ENCODE peak calls at places on chromosomes 16 and 17, in eight cellular contexts. O, G, N, L, Z, M, C and J are unnamed samples.
A peak's percentile ranks its signal among the peaks of the same experiment; 100 is the strongest.

GRCh38 chr17:38604479-38605229 is 1.1 kb downstream of the SRCIN1 start:
- DNase-seq in O (no peak), G (no peak), N (no peak), L (no peak), Z (no peak), M (no peak), C (no peak), J (no peak)

GRCh38 chr17:1752425-1752941 is 9.4 kb upstream of the SERPINF1 start:
- DNase-seq in O (no peak), G (no peak), N (no peak), L (no peak), Z (no peak), M (no peak), C (no peak), J (no peak)

GRCh38 chr17:14737984-14738651 is 437.2 kb downstream of the HS3ST3B1 start:
- DNase-seq in O (peak; percentile 87), G (no peak), N (peak; percentile 43), L (peak; percentile 71), Z (peak; percentile 99), M (peak; percentile 96), C (no peak), J (no peak)

GRCh38 chr17:67258836-67259468 is 14.0 kb upstream of the HELZ start:
- DNase-seq in O (peak; percentile 65), G (no peak), N (no peak), L (no peak), Z (no peak), M (no peak), C (no peak), J (no peak)

GRCh38 chr17:45688820-45689219 is 95.3 kb upstream of the CRHR1 start:
- DNase-seq in O (no peak), G (no peak), N (no peak), L (no peak), Z (no peak), M (no peak), C (no peak), J (no peak)

GRCh38 chr17:36525113-36525512 is 9.6 kb downstream of the MYO19 start:
- DNase-seq in O (no peak), G (no peak), N (no peak), L (no peak), Z (no peak), M (no peak), C (no peak), J (no peak)

GRCh38 chr16:31693733-31694132 is 166.0 kb downstream of the AHSP start:
- DNase-seq in O (no peak), G (no peak), N (no peak), L (no peak), Z (no peak), M (no peak), C (no peak), J (no peak)

GRCh38 chr17:58047751-58048150 is 35.5 kb upstream of the DYNLL2 start:
- DNase-seq in O (no peak), G (no peak), N (no peak), L (no peak), Z (peak; percentile 70), M (no peak), C (no peak), J (no peak)

GRCh38 chr17:38605852-38606645 is at the start of gene SRCIN1:
- DNase-seq in O (peak; percentile 72), G (peak; percentile 34), N (no peak), L (no peak), Z (no peak), M (no peak), C (peak; percentile 72), J (no peak)

GRCh38 chr16:88939814-88940195 is 37.2 kb downstream of the CBFA2T3 start:
- DNase-seq in O (no peak), G (no peak), N (no peak), L (no peak), Z (no peak), M (no peak), C (no peak), J (no peak)

GRCh38 chr16:78096386-78096785 is 3.1 kb upstream of the WWOX start:
- DNase-seq in O (no peak), G (no peak), N (no peak), L (no peak), Z (no peak), M (no peak), C (no peak), J (no peak)

GRCh38 chr17:951388-952132 is 28.0 kb downstream of the NXN start:
- DNase-seq in O (peak; percentile 69), G (peak; percentile 81), N (no peak), L (no peak), Z (peak; percentile 93), M (peak; percentile 58), C (no peak), J (no peak)

GRCh38 chr17:82080048-82080788 is 14.6 kb upstream of the DUS1L start:
- DNase-seq in O (no peak), G (no peak), N (no peak), L (no peak), Z (no peak), M (no peak), C (no peak), J (no peak)

GRCh38 chr16:4505356-4506153 is 29.4 kb downstream of the HMOX2 start:
- DNase-seq in O (no peak), G (no peak), N (no peak), L (no peak), Z (no peak), M (no peak), C (no peak), J (no peak)

GRCh38 chr17:15124746-15125145 is 140.4 kb downstream of the PMP22 start:
- DNase-seq in O (no peak), G (no peak), N (no peak), L (no peak), Z (peak; percentile 38), M (no peak), C (no peak), J (no peak)

DNA sequence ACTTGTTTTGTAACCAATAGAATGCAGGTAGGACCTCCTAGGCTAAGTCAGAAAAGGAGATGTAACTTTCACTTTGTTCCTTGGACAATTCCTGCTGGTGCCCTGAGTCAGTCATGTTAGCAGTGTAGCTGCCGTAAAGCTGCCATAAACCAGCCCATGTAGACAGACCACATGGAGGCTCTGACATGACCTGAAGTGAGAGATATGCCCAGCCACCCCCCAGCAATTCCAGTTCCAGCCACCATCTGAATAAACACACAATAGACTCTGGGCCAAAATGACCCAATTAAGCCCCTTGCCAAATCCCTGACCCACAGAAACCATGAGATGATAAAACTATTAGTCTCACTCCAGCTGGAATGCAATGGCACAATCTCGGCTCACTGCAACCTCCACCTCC is 20.6 kb downstream of the SMURF2 start:
- DNase-seq in O (peak; percentile 65), G (no peak), N (no peak), L (no peak), Z (peak; percentile 96), M (peak; percentile 81), C (no peak), J (peak; percentile 64)
- TF ChIP-seq CTCF in O (no peak), G (no peak), N (no peak), L (no peak), Z (no peak), M (no peak), C (no peak), J (no peak)

DNA sequence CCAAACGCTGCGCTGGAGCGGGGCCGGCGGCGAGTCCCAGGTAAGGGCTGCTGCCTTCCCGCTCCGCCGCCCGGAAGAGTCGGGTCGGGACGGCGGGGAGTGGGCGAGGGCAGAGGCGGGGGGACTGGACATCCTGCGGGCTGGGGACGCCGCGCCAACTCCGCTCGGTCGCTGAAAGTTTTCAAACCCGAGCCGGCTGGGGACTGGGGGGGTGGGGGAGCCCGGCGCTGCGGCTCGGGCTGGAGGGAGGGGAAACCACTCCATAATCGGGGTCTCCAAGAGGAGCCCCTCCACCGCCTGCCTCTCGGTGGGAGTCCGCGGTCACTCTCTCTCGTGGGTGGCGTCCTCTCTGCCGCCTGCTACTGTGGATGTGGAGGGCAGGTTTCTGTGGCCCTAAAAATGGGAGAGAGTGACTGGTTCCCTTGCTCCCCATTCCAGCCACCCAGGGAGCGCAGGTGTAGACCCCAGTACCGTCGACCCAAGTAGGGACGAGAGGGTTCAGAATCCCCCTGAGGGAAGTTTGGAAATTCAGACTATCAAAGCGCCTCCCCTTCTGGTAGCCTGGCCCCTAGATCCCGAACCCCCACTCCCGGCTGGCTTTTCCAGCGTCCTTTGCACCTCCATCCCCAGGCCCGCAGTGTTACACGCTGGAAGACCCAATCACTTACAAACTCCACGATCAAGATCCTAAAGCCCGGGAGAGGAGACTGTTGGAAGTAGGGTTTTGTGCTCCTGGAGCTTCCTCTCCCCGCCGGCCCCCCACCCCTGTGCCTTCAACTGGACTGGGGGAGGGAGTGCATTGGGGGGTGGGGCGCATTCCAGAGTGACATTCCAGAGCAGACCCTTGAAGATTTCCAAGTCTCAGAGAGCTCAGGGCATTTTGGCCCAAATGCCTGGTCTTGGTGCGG is 850 bp downstream of the GPRC5C start:
- DNase-seq in O (no peak), G (no peak), N (no peak), L (no peak), Z (no peak), M (no peak), C (no peak), J (no peak)
- H3K4me3 ChIP-seq in O (peak overlapping the region; percentile 68), G (peak overlapping the region; percentile 62), N (peak overlapping the region; percentile 78), L (peak overlapping the region; percentile 33), Z (no peak overlapping the region), M (peak overlapping the region; percentile 69), C (peak overlapping the region; percentile 81), J (peak overlapping the region; percentile 65)

DNA sequence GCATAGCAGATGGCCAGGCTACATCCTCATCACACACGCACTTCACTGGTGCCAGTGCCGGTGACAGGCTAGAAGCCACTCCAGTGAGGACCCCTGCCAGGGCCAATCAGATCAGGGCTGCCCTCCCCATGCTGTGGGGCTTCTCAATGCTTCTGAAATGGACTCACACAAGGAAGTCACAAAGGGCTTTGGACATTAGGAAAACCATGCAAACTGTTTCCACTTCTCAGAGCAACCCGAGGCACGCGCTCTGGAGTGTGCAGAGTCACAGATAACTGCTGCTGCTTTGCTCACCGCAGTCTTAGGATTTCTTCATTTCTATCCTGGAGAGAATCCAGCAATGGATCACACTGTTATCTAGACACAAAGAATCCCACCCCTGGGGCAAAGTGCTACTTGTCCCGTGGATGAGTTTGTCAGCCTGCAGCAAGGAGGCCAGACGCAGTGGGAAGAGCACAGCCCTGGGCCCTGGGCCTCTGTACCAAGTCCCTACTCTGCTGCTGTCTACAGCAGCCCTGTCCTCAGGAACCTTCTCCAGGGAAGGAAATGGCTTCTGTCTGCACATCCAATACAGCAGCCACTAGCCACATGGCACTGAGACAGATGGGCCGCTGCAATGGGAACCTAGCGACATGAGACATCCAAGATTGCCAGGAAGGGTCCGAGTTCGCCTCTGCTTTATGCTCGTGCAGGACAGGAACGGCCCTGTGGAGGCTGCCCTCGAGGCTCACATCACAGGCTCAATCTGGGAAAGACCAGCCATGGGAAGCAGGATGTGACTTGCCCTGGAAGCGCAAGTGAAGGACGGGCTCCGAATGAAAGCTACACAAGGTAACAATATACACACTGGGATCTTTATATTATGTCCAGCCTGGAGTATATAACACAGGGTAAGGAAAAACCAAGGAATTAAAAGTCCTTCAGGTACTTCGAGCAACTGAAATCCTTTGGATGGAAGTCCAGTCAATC is 169.3 kb downstream of the ZFHX3 start:
- DNase-seq in O (no peak), G (no peak), N (no peak), L (no peak), Z (peak; percentile 49), M (peak; percentile 88), C (no peak), J (no peak)
- TF ChIP-seq CTCF in O (no peak), G (no peak), N (no peak), L (no peak), Z (no peak), M (no peak), C (no peak), J (no peak)

DNA sequence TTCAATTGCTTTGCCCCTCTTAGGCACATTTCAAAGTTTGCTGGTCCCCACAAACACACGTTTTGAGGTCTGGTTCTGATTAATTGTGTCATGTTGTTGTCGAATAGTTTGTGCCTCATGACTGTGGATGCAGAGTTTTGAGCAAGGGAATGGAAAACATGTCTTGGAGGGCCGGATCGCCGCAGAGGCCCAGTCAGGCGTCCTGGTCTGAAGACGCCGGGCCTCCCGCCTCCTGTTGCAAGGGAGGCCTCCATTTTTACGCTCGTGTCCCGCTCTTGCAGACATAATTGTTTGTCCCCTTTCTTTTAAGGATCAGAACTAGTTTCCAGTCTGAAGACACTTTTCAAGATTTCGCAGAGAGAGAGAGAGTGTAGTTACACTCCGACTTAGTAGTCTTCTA is 3.2 kb downstream of the NTN1 start:
- DNase-seq in O (no peak), G (no peak), N (no peak), L (no peak), Z (no peak), M (no peak), C (no peak), J (no peak)
- H3K4me3 ChIP-seq in O (no peak overlapping the region), G (no peak overlapping the region), N (peak overlapping the region; percentile 90), L (no peak overlapping the region), Z (no peak overlapping the region), M (no peak overlapping the region), C (no peak overlapping the region), J (no peak overlapping the region)